ENCODE peak calls at places on chromosomes 11 and 22, in nine cellular contexts. J is mammary epithelial cell; P is aorta; H is CD4-positive, CD25-positive, alpha-beta regulatory T cell; G is OCI-LY7; A is fibroblast of lung; R is A549; Q is neural progenitor cell; U is lung. F is an unnamed sample.

GRCh38 chr22:41092847-41093371 is 517 bp downstream of the EP300 start:
- DNase-seq in J (peak), P (peak), H (peak), G (peak), A (peak), R (peak), Q (peak), U (peak), F (peak)

GRCh38 chr11:124086447-124086846 is 28.8 kb upstream of the VWA5A start:
- DNase-seq in J (no peak), P (no peak), H (no peak), G (no peak), A (no peak), R (no peak), Q (peak), U (no peak), F (no peak)

GRCh38 chr11:118171274-118172062 is 5.0 kb downstream of the SCN2B start:
- DNase-seq in J (peak), P (peak), H (peak), G (peak), A (peak), R (peak), Q (peak), U (peak), F (peak)

GRCh38 chr11:47941907-47942558 is 38.3 kb upstream of the PTPRJ start:
- DNase-seq in J (no peak), P (no peak), H (no peak), G (no peak), A (no peak), R (peak), Q (peak), U (no peak), F (no peak)

GRCh38 chr11:2192435-2192834 is 20.8 kb upstream of the TH start:
- DNase-seq in J (no peak), P (no peak), H (no peak), G (no peak), A (no peak), R (no peak), Q (no peak), U (no peak), F (no peak)

GRCh38 chr11:119120639-119121007 is 757 bp upstream of the HINFP start:
- DNase-seq in J (no peak), P (no peak), H (no peak), G (no peak), A (peak), R (no peak), Q (peak), U (no peak), F (no peak)

GRCh38 chr11:61057615-61058014 is 44.7 kb upstream of the CD5 start:
- DNase-seq in J (no peak), P (no peak), H (no peak), G (no peak), A (no peak), R (no peak), Q (no peak), U (no peak), F (no peak)

GRCh38 chr11:59967677-59968394 is 4.0 kb downstream of the OOSP4A start:
- DNase-seq in J (no peak), P (no peak), H (no peak), G (no peak), A (no peak), R (no peak), Q (no peak), U (no peak), F (no peak)

GRCh38 chr11:70071996-70072395 is 6.1 kb upstream of the ANO1 start:
- DNase-seq in J (no peak), P (peak), H (no peak), G (no peak), A (no peak), R (no peak), Q (no peak), U (no peak), F (no peak)

DNA sequence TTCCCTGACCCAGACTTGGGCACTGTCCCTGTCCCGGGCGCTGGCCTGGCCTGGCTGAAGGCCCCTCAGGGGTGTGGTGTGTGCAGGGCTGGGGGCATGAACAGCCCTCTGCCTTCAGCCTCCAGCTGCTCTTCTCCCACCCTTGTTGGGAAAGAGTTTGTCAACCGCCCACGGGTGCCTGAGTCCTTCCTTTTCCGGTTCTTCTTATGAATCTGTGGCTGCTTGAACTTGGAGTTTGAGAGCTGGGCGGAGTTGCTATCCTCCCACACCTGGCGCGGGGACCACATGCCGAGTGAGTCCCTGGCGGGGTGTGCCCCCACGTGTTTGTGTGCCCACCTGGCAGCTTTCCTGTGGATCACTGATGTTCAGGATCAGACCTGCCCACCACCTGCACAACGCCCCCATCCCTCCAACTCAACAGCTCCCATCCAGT is 13.4 kb downstream of the NFAM1 start:
- DNase-seq in J (no peak), P (no peak), H (no peak), G (no peak), A (no peak), R (no peak), Q (no peak), U (no peak), F (no peak)
- H3K27ac ChIP-seq in J (no peak), P (no peak), H (no peak), G (no peak), A (no peak), R (no peak), Q (no peak), U (no peak), F (no peak)

DNA sequence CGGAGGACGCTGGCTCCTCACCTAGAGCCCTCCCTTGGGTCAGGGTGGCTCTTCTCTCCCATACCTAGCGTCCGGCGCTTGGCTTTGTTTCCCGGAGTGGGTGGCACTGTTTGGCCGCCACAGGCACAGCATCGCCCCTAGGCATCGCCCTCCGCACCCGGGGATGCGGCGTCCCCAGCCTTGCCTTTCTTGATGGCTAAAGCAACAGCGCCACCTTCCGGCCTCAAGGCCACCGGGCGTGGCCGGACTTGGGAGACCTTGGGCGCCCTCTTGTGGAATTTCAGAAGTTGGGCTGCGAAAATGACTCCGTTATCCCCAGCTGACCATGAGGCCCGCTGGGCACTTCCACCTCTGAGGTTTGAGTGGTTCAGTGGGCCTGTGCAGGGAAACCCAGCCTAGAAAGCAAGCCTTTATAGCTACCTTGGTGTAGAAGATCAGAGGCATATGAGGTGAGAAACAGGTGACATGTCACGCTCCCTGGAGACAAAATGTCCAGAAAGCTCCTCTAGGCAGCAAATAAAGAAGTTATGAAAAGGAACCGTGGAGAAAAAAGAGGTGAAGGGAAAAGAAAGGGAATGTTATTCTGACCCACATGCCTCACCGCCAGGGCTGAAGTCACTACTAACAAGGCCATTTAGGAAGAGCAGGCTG is 54.3 kb downstream of the SNX19 start:
- DNase-seq in J (peak), P (peak), H (peak), G (peak), A (peak), R (peak), Q (peak), U (peak), F (peak)
- H3K27ac ChIP-seq in J (no peak), P (peak), H (no peak), G (no peak), A (no peak), R (peak), Q (no peak), U (no peak), F (peak)

DNA sequence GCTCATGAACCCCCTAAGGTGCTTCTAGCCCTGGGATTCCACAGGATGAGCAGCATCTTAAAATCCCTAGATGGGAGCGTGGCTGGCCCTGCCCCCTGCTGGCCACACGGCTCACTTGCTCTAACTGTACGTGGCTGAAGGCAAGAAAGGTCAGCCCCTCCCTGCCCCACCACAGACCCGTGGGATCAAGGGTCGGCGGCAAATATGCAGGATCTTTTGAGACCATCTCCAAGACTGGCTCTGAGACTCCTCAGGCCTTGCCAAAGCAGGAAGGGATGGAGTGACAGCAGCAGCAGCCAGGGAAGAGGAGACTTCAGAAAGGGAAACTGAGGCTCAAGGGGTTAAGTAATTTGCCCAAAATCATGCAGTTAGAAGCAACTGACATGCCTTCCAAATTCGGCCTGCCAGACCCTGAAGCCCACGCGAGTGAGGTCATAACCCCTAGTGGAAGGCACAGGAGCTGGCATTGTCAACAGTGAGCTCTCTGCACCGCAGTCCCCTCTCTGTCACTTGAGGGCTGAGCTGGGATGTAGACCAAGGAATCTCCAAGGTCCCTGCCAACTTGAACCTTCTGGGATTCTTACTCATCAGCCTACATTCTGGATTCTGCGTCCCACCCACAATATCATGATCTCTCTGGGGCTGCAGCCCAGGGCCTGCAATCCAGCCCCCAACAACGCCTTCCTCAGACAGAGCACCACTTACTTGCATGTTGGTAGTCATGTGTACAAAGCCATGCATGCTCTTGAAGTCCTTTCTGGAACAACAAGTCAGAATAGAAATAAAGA is 31.4 kb downstream of the CREB3L1 start:
- DNase-seq in J (peak), P (peak), H (peak), G (peak), A (peak), R (peak), Q (peak), U (peak), F (peak)
- H3K27ac ChIP-seq in J (no peak), P (no peak), H (no peak), G (no peak), A (no peak), R (peak), Q (no peak), U (no peak), F (no peak)

DNA sequence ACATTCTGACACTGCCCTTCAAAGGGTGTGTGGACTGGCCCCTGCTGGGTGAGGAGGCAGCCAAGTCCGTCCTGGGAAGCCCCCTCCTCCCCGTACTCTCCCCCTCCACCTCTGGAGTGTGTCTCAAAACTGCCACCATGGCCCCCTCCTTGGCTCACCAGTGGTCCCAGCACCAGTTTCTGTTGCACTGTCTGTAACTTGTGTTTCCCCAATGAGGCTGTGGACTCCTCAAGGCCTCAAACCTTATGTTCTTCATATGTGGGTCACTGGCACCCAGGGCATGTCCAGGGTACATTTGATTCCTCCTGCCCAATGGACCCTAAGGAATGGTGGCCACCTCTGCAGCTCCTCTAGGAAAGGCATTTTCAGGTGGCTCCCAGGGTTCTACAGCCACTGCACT is 6.6 kb upstream of the NPTXR start:
- DNase-seq in J (no peak), P (no peak), H (no peak), G (no peak), A (no peak), R (no peak), Q (no peak), U (no peak), F (no peak)
- H3K27ac ChIP-seq in J (no peak), P (no peak), H (no peak), G (no peak), A (no peak), R (peak), Q (no peak), U (no peak), F (no peak)

GRCh38 chr11:93540337-93540736 is 2.9 kb downstream of the SMCO4 start:
- DNase-seq in J (no peak), P (no peak), H (no peak), G (no peak), A (no peak), R (no peak), Q (no peak), U (no peak), F (no peak)

GRCh38 chr11:93541154-93541553 is 2.0 kb downstream of the SMCO4 start:
- DNase-seq in J (no peak), P (no peak), H (no peak), G (no peak), A (no peak), R (no peak), Q (no peak), U (no peak), F (no peak)

GRCh38 chr11:93542753-93543246 is 391 bp downstream of the SMCO4 start:
- DNase-seq in J (no peak), P (peak), H (no peak), G (no peak), A (no peak), R (no peak), Q (no peak), U (no peak), F (no peak)

GRCh38 chr11:93543292-93543977 is at the start of gene SMCO4:
- DNase-seq in J (peak), P (peak), H (peak), G (peak), A (peak), R (peak), Q (peak), U (peak), F (peak)

GRCh38 chr11:93541884-93542752 is 1.1 kb downstream of the SMCO4 start:
- DNase-seq in J (peak), P (peak), H (peak), G (peak), A (peak), R (peak), Q (peak), U (peak), F (peak)
- H3K27ac ChIP-seq in J (no peak), P (peak), H (no peak), G (peak), A (no peak), R (peak), Q (no peak), U (peak), F (peak)

DNA sequence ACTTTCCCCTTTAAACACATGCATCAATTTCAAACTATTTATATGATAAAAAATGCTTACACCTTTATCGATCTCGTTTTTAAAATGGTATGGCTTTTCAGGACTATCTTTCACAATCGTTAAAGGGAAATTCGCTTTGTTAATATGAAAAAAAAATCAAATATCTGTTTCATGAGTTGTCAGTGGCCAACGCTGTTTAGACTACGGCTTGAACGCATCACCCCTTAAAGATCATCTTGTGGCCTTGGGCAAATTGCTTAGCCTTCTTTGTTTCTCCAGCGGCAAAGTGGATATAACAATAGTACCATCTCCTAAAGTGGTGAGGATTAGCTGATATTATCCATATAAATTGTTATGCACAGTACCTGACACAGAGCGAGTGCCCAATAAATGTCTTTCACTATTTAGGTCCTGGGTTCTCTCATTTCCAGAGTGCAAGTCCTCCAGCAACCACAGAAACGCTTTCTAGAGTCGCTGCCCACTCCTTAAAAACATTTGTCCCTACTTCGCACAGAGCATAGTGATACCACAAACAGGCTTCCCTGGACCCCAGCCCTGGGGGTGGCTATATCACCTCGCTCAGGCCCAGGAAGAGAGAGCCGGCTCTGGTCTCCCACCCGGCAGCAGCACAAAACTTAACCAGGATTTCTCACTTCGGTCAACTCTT is 904 bp downstream of the SLC35F2 start:
- DNase-seq in J (peak), P (no peak), H (peak), G (no peak), A (peak), R (peak), Q (no peak), U (no peak), F (no peak)
- H3K27ac ChIP-seq in J (peak), P (no peak), H (peak), G (peak), A (no peak), R (peak), Q (no peak), U (no peak), F (no peak)

GRCh38 chr11:18608373-18608772 is 8.8 kb downstream of the MISFA start:
- DNase-seq in J (no peak), P (no peak), H (no peak), G (no peak), A (peak), R (no peak), Q (no peak), U (no peak), F (no peak)
- H3K27ac ChIP-seq in J (no peak), P (no peak), H (no peak), G (no peak), A (no peak), R (no peak), Q (no peak), U (no peak), F (no peak)